ENCODE peak calls at places on chromosomes 5 and 9, in four cellular contexts. One of them, this sample, is unnamed.

GRCh38 chr9:89923961-89924504 is 319.2 kb downstream of the GADD45G start:
- DNase-seq in central memory CD4-positive, alpha-beta T cell: peak; percentile 17
- DNase-seq in OCI-M1: no peak
- DNase-seq in HEK293T: no peak
- DNase-seq in this sample: no peak

GRCh38 chr9:130142635-130143034 is 29.6 kb upstream of the NCS1 start:
- DNase-seq in HEK293T: no peak
- DNase-seq in central memory CD4-positive, alpha-beta T cell: no peak
- DNase-seq in OCI-M1: no peak
- DNase-seq in this sample: no peak

GRCh38 chr9:72936266-72936665 is 16.6 kb downstream of the ALDH1A1 start:
- DNase-seq in HEK293T: no peak
- DNase-seq in OCI-M1: no peak
- DNase-seq in central memory CD4-positive, alpha-beta T cell: no peak
- DNase-seq in this sample: no peak

GRCh38 chr9:121440265-121440664 is 59.4 kb downstream of the GGTA1 start:
- DNase-seq in HEK293T: peak; percentile 55
- DNase-seq in OCI-M1: no peak
- DNase-seq in central memory CD4-positive, alpha-beta T cell: no peak
- DNase-seq in this sample: no peak

GRCh38 chr5:112551437-112552018 is 132.5 kb upstream of the EPB41L4A start:
- DNase-seq in HEK293T: peak; percentile 44
- DNase-seq in OCI-M1: peak; percentile 87
- DNase-seq in central memory CD4-positive, alpha-beta T cell: peak; percentile 53
- DNase-seq in this sample: peak; percentile 47

GRCh38 chr9:107239474-107239873 is 43.6 kb upstream of the RAD23B start:
- DNase-seq in HEK293T: no peak
- DNase-seq in central memory CD4-positive, alpha-beta T cell: peak; percentile 8
- DNase-seq in OCI-M1: peak; percentile 52
- DNase-seq in this sample: no peak

GRCh38 chr5:144139586-144139985 is 30.9 kb downstream of the YIPF5 start:
- DNase-seq in central memory CD4-positive, alpha-beta T cell: no peak
- DNase-seq in HEK293T: no peak
- DNase-seq in OCI-M1: no peak
- DNase-seq in this sample: no peak

GRCh38 chr5:98333921-98334320 is 439.5 kb upstream of the RGMB start:
- DNase-seq in HEK293T: no peak
- DNase-seq in OCI-M1: no peak
- DNase-seq in central memory CD4-positive, alpha-beta T cell: no peak
- DNase-seq in this sample: no peak

GRCh38 chr9:36126016-36126786 is 10.3 kb upstream of the GLIPR2 start:
- DNase-seq in HEK293T: no peak
- DNase-seq in central memory CD4-positive, alpha-beta T cell: no peak
- DNase-seq in OCI-M1: no peak
- DNase-seq in this sample: no peak

GRCh38 chr5:36367524-36367923 is 65.8 kb upstream of the RANBP3L start:
- DNase-seq in central memory CD4-positive, alpha-beta T cell: no peak
- DNase-seq in OCI-M1: no peak
- DNase-seq in HEK293T: no peak
- DNase-seq in this sample: no peak

GRCh38 chr5:122362361-122362760 is 50.3 kb downstream of the SNCAIP start:
- DNase-seq in central memory CD4-positive, alpha-beta T cell: no peak
- DNase-seq in HEK293T: no peak
- DNase-seq in OCI-M1: no peak
- DNase-seq in this sample: peak; percentile 43

GRCh38 chr5:35785601-35786085 is 71.0 kb upstream of the IL7R start:
- DNase-seq in HEK293T: no peak
- DNase-seq in central memory CD4-positive, alpha-beta T cell: no peak
- DNase-seq in OCI-M1: no peak
- DNase-seq in this sample: no peak

GRCh38 chr9:115117999-115118470 is at the start of gene TNC:
- DNase-seq in HEK293T: peak; percentile 36
- DNase-seq in central memory CD4-positive, alpha-beta T cell: no peak
- DNase-seq in OCI-M1: no peak
- DNase-seq in this sample: no peak

GRCh38 chr9:1941989-1942388 is 73.2 kb upstream of the SMARCA2 start:
- DNase-seq in OCI-M1: no peak
- DNase-seq in HEK293T: no peak
- DNase-seq in central memory CD4-positive, alpha-beta T cell: no peak
- DNase-seq in this sample: no peak

GRCh38 chr9:2621678-2622360 is at the start of gene VLDLR:
- DNase-seq in central memory CD4-positive, alpha-beta T cell: no peak
- DNase-seq in HEK293T: peak; percentile 50
- DNase-seq in OCI-M1: no peak
- DNase-seq in this sample: no peak

GRCh38 chr5:68255305-68256130 is 40.0 kb downstream of the PIK3R1 start:
- DNase-seq in central memory CD4-positive, alpha-beta T cell: peak; percentile 80
- DNase-seq in HEK293T: no peak
- DNase-seq in OCI-M1: peak; percentile 62
- DNase-seq in this sample: no peak

GRCh38 chr5:38463634-38464521 is 92.6 kb downstream of the LIFR start:
- DNase-seq in HEK293T: no peak
- DNase-seq in central memory CD4-positive, alpha-beta T cell: no peak
- DNase-seq in OCI-M1: no peak
- DNase-seq in this sample: peak; percentile 52

GRCh38 chr9:94867842-94868312 is 141.4 kb downstream of the AOPEP start:
- DNase-seq in central memory CD4-positive, alpha-beta T cell: no peak
- DNase-seq in HEK293T: no peak
- DNase-seq in OCI-M1: no peak
- DNase-seq in this sample: peak; percentile 92

GRCh38 chr5:83227611-83228010 is 150.3 kb downstream of the XRCC4 start:
- DNase-seq in central memory CD4-positive, alpha-beta T cell: no peak
- DNase-seq in OCI-M1: no peak
- DNase-seq in HEK293T: no peak
- DNase-seq in this sample: peak; percentile 15

GRCh38 chr5:59655693-59656309 is 237.7 kb downstream of the PDE4D start:
- DNase-seq in central memory CD4-positive, alpha-beta T cell: no peak
- DNase-seq in HEK293T: no peak
- DNase-seq in OCI-M1: peak; percentile 81
- DNase-seq in this sample: no peak

GRCh38 chr9:99823392-99824377 is 2.0 kb downstream of the NR4A3 start:
- DNase-seq in OCI-M1: peak; percentile 57
- DNase-seq in HEK293T: peak; percentile 30
- DNase-seq in central memory CD4-positive, alpha-beta T cell: peak; percentile 54
- DNase-seq in this sample: no peak

GRCh38 chr5:160656961-160657570 is 194.9 kb downstream of the ATP10B start:
- DNase-seq in HEK293T: no peak
- DNase-seq in central memory CD4-positive, alpha-beta T cell: no peak
- DNase-seq in OCI-M1: peak; percentile 90
- DNase-seq in this sample: no peak

GRCh38 chr5:15693933-15694332 is 194.0 kb downstream of the FBXL7 start:
- DNase-seq in HEK293T: no peak
- DNase-seq in central memory CD4-positive, alpha-beta T cell: no peak
- DNase-seq in OCI-M1: no peak
- DNase-seq in this sample: no peak

GRCh38 chr9:96048116-96048953 is 172.8 kb downstream of the ERCC6L2 start:
- DNase-seq in OCI-M1: no peak
- DNase-seq in HEK293T: no peak
- DNase-seq in central memory CD4-positive, alpha-beta T cell: no peak
- DNase-seq in this sample: no peak

GRCh38 chr5:72510610-72511121 is 3.5 kb upstream of the ZNF366 start:
- DNase-seq in HEK293T: no peak
- DNase-seq in OCI-M1: no peak
- DNase-seq in central memory CD4-positive, alpha-beta T cell: no peak
- DNase-seq in this sample: peak; percentile 26

GRCh38 chr5:149047462-149047861 is 15.4 kb downstream of the SH3TC2 start:
- DNase-seq in central memory CD4-positive, alpha-beta T cell: no peak
- DNase-seq in OCI-M1: no peak
- DNase-seq in HEK293T: no peak
- DNase-seq in this sample: no peak

GRCh38 chr5:172920447-172920849 is 38.8 kb upstream of the RPL26L1 start:
- DNase-seq in HEK293T: no peak
- DNase-seq in OCI-M1: no peak
- DNase-seq in central memory CD4-positive, alpha-beta T cell: no peak
- DNase-seq in this sample: peak; percentile 98

GRCh38 chr5:92939428-92939827 is 641.6 kb downstream of the NR2F1-AS1 start:
- DNase-seq in OCI-M1: peak; percentile 43
- DNase-seq in central memory CD4-positive, alpha-beta T cell: no peak
- DNase-seq in HEK293T: no peak
- DNase-seq in this sample: no peak

GRCh38 chr9:136192289-136193126 is 12.4 kb downstream of the LHX3 start:
- DNase-seq in central memory CD4-positive, alpha-beta T cell: no peak
- DNase-seq in HEK293T: no peak
- DNase-seq in OCI-M1: peak; percentile 30
- DNase-seq in this sample: no peak

GRCh38 chr5:573976-574375 is 38.2 kb upstream of the CEP72 start:
- DNase-seq in central memory CD4-positive, alpha-beta T cell: no peak
- DNase-seq in HEK293T: no peak
- DNase-seq in OCI-M1: no peak
- DNase-seq in this sample: no peak

GRCh38 chr5:60092671-60093422 is 199.3 kb upstream of the PDE4D start:
- DNase-seq in HEK293T: no peak
- DNase-seq in OCI-M1: no peak
- DNase-seq in central memory CD4-positive, alpha-beta T cell: no peak
- DNase-seq in this sample: peak; percentile 65

GRCh38 chr9:135464181-135464580 is 15.4 kb upstream of the PPP1R26 start:
- DNase-seq in central memory CD4-positive, alpha-beta T cell: no peak
- DNase-seq in HEK293T: no peak
- DNase-seq in OCI-M1: no peak
- DNase-seq in this sample: no peak

GRCh38 chr5:108212775-108213346 is 169.0 kb downstream of the FBXL17 start:
- DNase-seq in central memory CD4-positive, alpha-beta T cell: no peak
- DNase-seq in HEK293T: no peak
- DNase-seq in OCI-M1: peak; percentile 32
- DNase-seq in this sample: peak; percentile 32

GRCh38 chr9:26935847-26936246 is 11.2 kb downstream of the PLAA start:
- DNase-seq in OCI-M1: peak; percentile 44
- DNase-seq in HEK293T: no peak
- DNase-seq in central memory CD4-positive, alpha-beta T cell: no peak
- DNase-seq in this sample: no peak

GRCh38 chr5:60805470-60805869 is 38.6 kb downstream of the ELOVL7 start:
- DNase-seq in central memory CD4-positive, alpha-beta T cell: no peak
- DNase-seq in OCI-M1: no peak
- DNase-seq in HEK293T: no peak
- DNase-seq in this sample: no peak

GRCh38 chr9:85339337-85339736 is 402.4 kb downstream of the AGTPBP1 start:
- DNase-seq in HEK293T: no peak
- DNase-seq in central memory CD4-positive, alpha-beta T cell: no peak
- DNase-seq in OCI-M1: no peak
- DNase-seq in this sample: no peak

GRCh38 chr9:88959727-88960469 is 31.4 kb upstream of the S1PR3 start:
- DNase-seq in central memory CD4-positive, alpha-beta T cell: no peak
- DNase-seq in HEK293T: no peak
- DNase-seq in OCI-M1: no peak
- DNase-seq in this sample: no peak

GRCh38 chr5:117615226-117615625 is 1040.6 kb upstream of the SEMA6A start:
- DNase-seq in central memory CD4-positive, alpha-beta T cell: no peak
- DNase-seq in HEK293T: no peak
- DNase-seq in OCI-M1: no peak
- DNase-seq in this sample: no peak

GRCh38 chr5:89703799-89704198 is 705.8 kb downstream of the CETN3 start:
- DNase-seq in OCI-M1: no peak
- DNase-seq in central memory CD4-positive, alpha-beta T cell: no peak
- DNase-seq in HEK293T: no peak
- DNase-seq in this sample: no peak

This sample was measured in non-pigmented ciliary epithelial cell.